ENCODE peak calls at places on chromosomes 2 and 18, in four cellular contexts. I is cardiac muscle cell, Y is H9, A is foreskin fibroblast. Z is an unnamed sample.

GRCh38 chr2:3662239-3662638 is 4.2 kb downstream of the ALLC start:
- DNase-seq in I (no peak), Y (peak; percentile 8), A (peak; percentile 22), Z (no peak)

GRCh38 chr18:79583984-79584401 is 95.6 kb upstream of the CTDP1 start:
- DNase-seq in I (no peak), Y (no peak), A (no peak), Z (peak; percentile 10)

GRCh38 chr18:64183674-64184073 is 34.8 kb upstream of the LINC00305 start:
- DNase-seq in I (no peak), Y (no peak), A (no peak), Z (no peak)

GRCh38 chr18:7452331-7452730 is 114.8 kb upstream of the PTPRM start:
- DNase-seq in I (peak; percentile 68), Y (peak; percentile 78), A (peak; percentile 6), Z (no peak)

GRCh38 chr18:48345596-48345995 is 63.6 kb downstream of the ZBTB7C start:
- DNase-seq in I (no peak), Y (no peak), A (peak; percentile 59), Z (no peak)

GRCh38 chr2:176751314-176751713 is 461.3 kb upstream of the HNRNPA3 start:
- DNase-seq in I (no peak), Y (no peak), A (no peak), Z (no peak)

GRCh38 chr2:229297284-229297683 is 26.2 kb upstream of the PID1 start:
- DNase-seq in I (no peak), Y (no peak), A (no peak), Z (no peak)

GRCh38 chr2:18083806-18084205 is 205.3 kb downstream of the KCNS3 start:
- DNase-seq in I (no peak), Y (no peak), A (no peak), Z (no peak)

GRCh38 chr2:139160838-139161237 is 380.6 kb upstream of the NXPH2 start:
- DNase-seq in I (no peak), Y (no peak), A (no peak), Z (no peak)

GRCh38 chr2:211033765-211034164 is 477.4 kb downstream of the CPS1 start:
- DNase-seq in I (peak; percentile 20), Y (no peak), A (no peak), Z (no peak)

DNA sequence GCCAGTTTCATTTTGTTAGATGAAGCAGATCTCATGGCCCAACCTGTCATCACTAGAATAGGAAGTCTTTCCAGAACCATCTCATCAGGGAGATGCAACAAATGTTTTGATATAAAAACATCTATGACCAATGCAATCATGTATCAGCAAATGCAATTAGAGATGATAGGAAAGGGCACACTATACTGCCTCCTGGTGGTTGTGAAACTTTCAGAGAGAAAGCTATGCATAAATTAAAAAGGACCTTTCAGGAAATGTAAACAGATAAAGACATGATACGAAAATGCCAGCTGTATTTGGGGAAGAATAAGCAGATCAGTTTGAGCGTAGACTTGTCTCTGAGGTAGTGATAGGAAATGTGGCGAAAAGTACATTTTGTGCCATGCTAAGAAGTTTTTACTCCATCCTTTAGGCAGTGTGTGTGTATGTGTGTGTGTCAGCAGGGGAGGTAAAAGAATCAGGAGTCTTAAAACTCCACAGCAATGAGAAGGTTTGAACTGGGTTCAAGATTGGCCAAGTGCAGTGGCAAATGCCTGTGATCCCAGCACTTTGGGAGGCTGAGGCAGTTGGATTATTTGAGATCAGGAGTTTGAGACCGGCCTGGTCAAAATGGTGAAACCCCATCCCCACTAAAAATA is 479.3 kb downstream of the CPS1 start:
- DNase-seq in I (peak; percentile 39), Y (no peak), A (no peak), Z (no peak)
- TF ChIP-seq CTCF in I (peak; percentile 60), Y (peak; percentile 83), A (peak; percentile 3), Z (no peak)

GRCh38 chr18:25915907-25916306 is 174.5 kb downstream of the SS18 start:
- DNase-seq in I (no peak), Y (no peak), A (no peak), Z (no peak)

GRCh38 chr18:25923193-25923592 is 167.2 kb downstream of the SS18 start:
- DNase-seq in I (no peak), Y (no peak), A (no peak), Z (no peak)

GRCh38 chr18:25927830-25928229 is 162.6 kb downstream of the SS18 start:
- DNase-seq in I (no peak), Y (no peak), A (no peak), Z (no peak)

DNA sequence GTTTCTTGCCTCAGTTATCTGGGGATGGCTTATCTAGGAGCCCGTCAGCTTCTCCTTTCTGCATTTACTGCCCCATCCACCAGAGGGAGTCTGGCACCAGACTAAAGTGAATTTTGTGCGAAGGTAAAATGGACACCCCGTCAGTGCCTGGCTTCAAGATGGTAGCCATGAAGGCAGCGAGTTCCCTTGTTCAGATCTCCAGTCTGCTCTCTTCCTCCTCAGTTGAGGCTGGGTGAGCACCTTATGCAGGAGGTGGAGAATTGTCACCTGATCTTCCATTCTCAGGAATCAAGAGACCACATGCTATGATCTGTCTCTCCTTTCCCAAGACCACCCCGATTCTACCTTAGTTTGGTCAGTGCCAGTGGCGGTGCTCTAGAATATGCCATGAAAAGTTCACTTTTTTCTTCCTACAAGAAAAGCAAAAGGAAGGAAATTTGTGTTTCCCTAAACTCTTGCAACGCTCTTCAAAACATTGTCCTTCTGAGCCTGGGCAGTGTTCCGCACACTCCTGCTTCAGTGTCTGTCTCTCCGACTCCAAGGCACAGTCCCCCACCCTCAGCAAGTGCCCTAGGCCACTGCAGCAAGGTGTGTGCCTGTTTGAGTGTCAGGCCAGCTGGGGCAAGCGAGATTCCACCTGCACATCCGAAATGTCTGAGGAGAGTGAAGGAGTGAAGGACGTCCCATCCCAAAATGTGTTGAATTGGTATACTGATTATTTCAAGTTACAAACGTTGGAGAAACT is 168.6 kb downstream of the SS18 start:
- DNase-seq in I (peak; percentile 9), Y (peak; percentile 68), A (peak; percentile 22), Z (no peak)
- TF ChIP-seq CTCF in I (peak; percentile 55), Y (peak; percentile 81), A (peak; percentile 58), Z (no peak)

DNA sequence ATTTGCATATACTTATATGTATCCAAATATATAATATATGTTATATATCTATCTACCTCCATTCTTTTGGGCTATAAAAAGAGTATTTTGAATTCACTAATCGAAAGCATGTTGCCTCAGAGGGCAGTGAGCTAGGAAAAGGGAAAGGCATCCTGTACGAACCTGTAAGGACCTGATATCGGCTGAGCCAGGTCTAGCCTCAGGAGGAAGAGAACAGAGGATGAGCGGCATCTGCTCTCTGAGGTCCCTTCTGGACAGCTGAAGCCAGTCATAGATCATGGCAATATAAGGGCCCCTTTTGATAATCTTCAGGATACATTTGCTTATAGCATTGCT is 166.2 kb upstream of the STK17B start:
- DNase-seq in I (no peak), Y (no peak), A (no peak), Z (no peak)
- TF ChIP-seq CTCF in I (no peak), Y (peak; percentile 21), A (no peak), Z (peak; percentile 7)

GRCh38 chr2:5590836-5591235 is 101.3 kb upstream of the SOX11 start:
- DNase-seq in I (no peak), Y (no peak), A (no peak), Z (no peak)
- TF ChIP-seq CTCF in I (no peak), Y (no peak), A (no peak), Z (no peak)

GRCh38 chr18:66724664-66725356 is 120.9 kb upstream of the CDH19 start:
- DNase-seq in I (no peak), Y (no peak), A (no peak), Z (no peak)
- TF ChIP-seq CTCF in I (no peak), Y (no peak), A (no peak), Z (no peak)

GRCh38 chr2:195664528-195664927 is 7.5 kb downstream of the SLC39A10 start:
- DNase-seq in I (no peak), Y (no peak), A (peak; percentile 44), Z (no peak)
- TF ChIP-seq CTCF in I (peak; percentile 16), Y (peak; percentile 28), A (peak; percentile 4), Z (no peak)

Z was measured in uterus.